ENCODE peak calls at places on chromosomes 13 and 19, in four cellular contexts. K, I, R and N are unnamed samples.

GRCh38 chr13:100234524-100235136 is 145.7 kb downstream of the PCCA start:
- DNase-seq in R (no peak), I (no peak), K (no peak), N (no peak)

GRCh38 chr19:4108767-4109625 is 14.9 kb downstream of the MAP2K2 start:
- DNase-seq in R (no peak), K (no peak), I (no peak), N (no peak)

GRCh38 chr13:114166381-114167131 is 12.5 kb upstream of the CFAP97D2 start:
- DNase-seq in K (no peak), R (no peak), I (no peak), N (no peak)

GRCh38 chr13:77325371-77325941 is 1.4 kb downstream of the MYCBP2 start:
- DNase-seq in K (no peak), I (no peak), R (no peak), N (no peak)

GRCh38 chr13:106595623-106596022 is 27.7 kb upstream of the ARGLU1 start:
- DNase-seq in R (no peak), I (no peak), K (no peak), N (no peak)

GRCh38 chr19:1624458-1624857 is 19.2 kb upstream of the UQCR11 start:
- DNase-seq in I (no peak), K (peak), R (peak), N (peak)

GRCh38 chr19:4839192-4839591 is 7.7 kb upstream of the TICAM1 start:
- DNase-seq in K (no peak), R (no peak), I (no peak), N (no peak)

GRCh38 chr13:46613409-46614049 is 60.6 kb downstream of the LRCH1 start:
- DNase-seq in R (no peak), I (no peak), K (no peak), N (no peak)

GRCh38 chr19:54439174-54439851 is 9.7 kb upstream of the LENG8 start:
- DNase-seq in K (no peak), R (no peak), I (no peak), N (peak)

GRCh38 chr13:78607409-78608253 is 4.3 kb upstream of the POU4F1 start:
- DNase-seq in K (no peak), R (no peak), I (no peak), N (no peak)

GRCh38 chr13:21688056-21688455 is 17.2 kb downstream of the FGF9 start:
- DNase-seq in K (no peak), R (no peak), I (no peak), N (no peak)

GRCh38 chr13:36341718-36342117 is 4.5 kb downstream of the SPART start:
- DNase-seq in I (no peak), K (no peak), R (no peak), N (no peak)

GRCh38 chr13:59450218-59450617 is 713.5 kb downstream of the DIAPH3 start:
- DNase-seq in R (no peak), K (no peak), I (no peak), N (no peak)

GRCh38 chr19:36489920-36490415 is 607 bp upstream of the ZNF566 start:
- DNase-seq in K (peak), R (peak), I (peak), N (peak)

GRCh38 chr19:49820125-49820524 is 2.0 kb downstream of the MED25 start:
- DNase-seq in K (no peak), I (no peak), R (no peak), N (peak)

GRCh38 chr13:76889254-76889653 is 3.0 kb upstream of the KCTD12 start:
- DNase-seq in K (no peak), I (no peak), R (no peak), N (no peak)

GRCh38 chr19:10335149-10336053 is 2.1 kb upstream of the RAVER1 start:
- DNase-seq in I (no peak), K (no peak), R (no peak), N (no peak)

GRCh38 chr19:6753178-6754031 is 13.8 kb downstream of the SH2D3A start:
- DNase-seq in I (peak), K (no peak), R (peak), N (peak)

GRCh38 chr13:87052731-87053130 is 618.4 kb upstream of the SLITRK5 start:
- DNase-seq in K (no peak), R (no peak), I (no peak), N (no peak)

GRCh38 chr19:35081201-35081600 is 34.4 kb upstream of the FXYD3 start:
- DNase-seq in K (no peak), I (no peak), R (no peak), N (no peak)

GRCh38 chr19:28377077-28377476 is 835.9 kb downstream of the UQCRFS1 start:
- DNase-seq in K (no peak), I (no peak), R (no peak), N (no peak)

GRCh38 chr19:40284501-40285352 is at the start of gene AKT2:
- DNase-seq in I (no peak), K (no peak), R (peak), N (no peak)

GRCh38 chr13:80585531-80585930 is 244.6 kb upstream of the SPRY2 start:
- DNase-seq in I (no peak), K (no peak), R (no peak), N (no peak)

GRCh38 chr13:82076421-82076820 is 1735.5 kb upstream of the SPRY2 start:
- DNase-seq in I (no peak), R (no peak), K (no peak), N (no peak)

GRCh38 chr13:110593430-110594130 is 21.8 kb upstream of the NAXD start:
- DNase-seq in K (peak), I (no peak), R (no peak), N (peak)

GRCh38 chr19:3061214-3062161 is 807 bp downstream of the TLE5 start:
- DNase-seq in I (no peak), K (no peak), R (no peak), N (peak)

GRCh38 chr19:3818479-3818878 is 32.3 kb upstream of the MATK start:
- DNase-seq in I (no peak), K (peak), R (peak), N (no peak)

GRCh38 chr13:94984974-94985373 is 272.6 kb upstream of the SOX21 start:
- DNase-seq in K (no peak), R (no peak), I (no peak), N (no peak)

GRCh38 chr13:19791953-19792537 is 9.3 kb upstream of the PSPC1 start:
- DNase-seq in R (no peak), I (no peak), K (no peak), N (no peak)

GRCh38 chr19:32550666-32551065 is 30.3 kb upstream of the PDCD5 start:
- DNase-seq in I (no peak), K (no peak), R (no peak), N (no peak)

GRCh38 chr19:11699931-11700794 is 38.6 kb downstream of the ZNF823 start:
- DNase-seq in R (no peak), I (no peak), K (peak), N (peak)

GRCh38 chr13:98155475-98156111 is 12.7 kb downstream of the FARP1 start:
- DNase-seq in R (no peak), I (no peak), K (no peak), N (peak)

GRCh38 chr13:44667950-44668349 is 91.8 kb upstream of the TSC22D1 start:
- DNase-seq in K (no peak), R (no peak), I (no peak), N (no peak)

GRCh38 chr13:102569488-102569887 is 27.3 kb upstream of the TPP2 start:
- DNase-seq in I (no peak), K (no peak), R (no peak), N (no peak)

GRCh38 chr13:109274188-109274821 is 512.1 kb downstream of the IRS2 start:
- DNase-seq in R (no peak), I (no peak), K (peak), N (no peak)

GRCh38 chr13:113209336-113209879 is at the start of gene CUL4A:
- DNase-seq in K (peak), R (peak), I (peak), N (peak)

GRCh38 chr19:48354332-48354992 is 9.3 kb downstream of the TMEM143 start:
- DNase-seq in I (no peak), R (no peak), K (peak), N (no peak)

GRCh38 chr13:100542546-100543156 is 45.9 kb downstream of the GGACT start:
- DNase-seq in I (no peak), R (no peak), K (no peak), N (no peak)

GRCh38 chr13:67390462-67391093 is 160.4 kb upstream of the PCDH9 start:
- DNase-seq in R (no peak), K (no peak), I (no peak), N (no peak)